ENCODE peak calls at places on chromosomes 2 and 18, in eight cellular contexts. X, H, S, O, P, Q, E and U are unnamed samples.

GRCh38 chr2:41400057-41400665 is 647.7 kb upstream of the PKDCC start:
- DNase-seq in S (peak), H (no peak), O (no peak), Q (no peak), E (no peak), P (no peak), X (peak), U (no peak)

GRCh38 chr18:58242435-58242834 is 198.4 kb downstream of the NEDD4L start:
- DNase-seq in P (no peak), X (no peak), Q (no peak), O (no peak), S (no peak), H (no peak), E (no peak), U (no peak)

GRCh38 chr2:234298916-234299315 is 198.0 kb downstream of the ARL4C start:
- DNase-seq in S (no peak), H (no peak), O (no peak), Q (no peak), P (no peak), E (no peak), X (no peak), U (no peak)

GRCh38 chr2:61949458-61950107 is 44.1 kb downstream of the COMMD1 start:
- DNase-seq in S (no peak), P (no peak), H (no peak), Q (no peak), O (no peak), E (no peak), X (no peak), U (peak)

GRCh38 chr18:34522627-34523026 is 187.5 kb upstream of the DTNA start:
- DNase-seq in P (no peak), X (no peak), H (no peak), Q (no peak), O (no peak), E (no peak), S (no peak), U (no peak)

GRCh38 chr2:127700527-127701192 is 637 bp upstream of the SFT2D3 start:
- DNase-seq in X (no peak), H (peak), S (no peak), O (no peak), E (no peak), Q (no peak), P (peak), U (no peak)

GRCh38 chr2:65146067-65146466 is 16.2 kb upstream of the RAB1A start:
- DNase-seq in P (no peak), Q (no peak), E (no peak), X (no peak), H (no peak), S (no peak), O (no peak), U (no peak)

GRCh38 chr2:60945341-60945740 is 64.0 kb downstream of the REL start:
- DNase-seq in E (no peak), S (no peak), Q (no peak), O (no peak), X (no peak), P (no peak), H (no peak), U (no peak)

GRCh38 chr2:241958818-241959545 is 89.5 kb downstream of the RTP5 start:
- DNase-seq in S (no peak), H (no peak), E (no peak), O (no peak), P (no peak), Q (no peak), X (no peak), U (no peak)

GRCh38 chr2:110823165-110823564 is 90.8 kb downstream of the ACOXL start:
- DNase-seq in P (no peak), X (no peak), S (no peak), Q (no peak), O (no peak), E (no peak), H (no peak), U (no peak)

GRCh38 chr2:231124833-231125232 is at the start of gene HTR2B:
- DNase-seq in Q (no peak), H (no peak), O (no peak), S (no peak), X (no peak), P (peak), E (no peak), U (no peak)